ENCODE peak calls at places on chromosomes 4 and X, in seven cellular contexts. I is neural progenitor cell, Q is fibroblast of lung, S is HCT116, C is GM23338, Y is GM23248, R is hepatocyte. G is an unnamed sample.
A peak's percentile ranks its signal among the peaks of the same experiment; 100 is the strongest.

GRCh38 chr4:2354127-2354526 is 64.3 kb downstream of the ZFYVE28 start:
- DNase-seq in Q (no peak), R (no peak), C (peak; percentile 67), I (peak; percentile 59), Y (peak; percentile 13), S (no peak), G (peak; percentile 62)

GRCh38 chr4:174946246-174946645 is 28.1 kb downstream of the ADAM29 start:
- DNase-seq in C (no peak), R (no peak), Q (no peak), S (no peak), Y (no peak), I (no peak), G (no peak)

GRCh38 chr4:61079976-61080375 is 120.2 kb upstream of the ADGRL3 start:
- DNase-seq in Y (no peak), C (no peak), I (no peak), Q (peak; percentile 24), S (no peak), R (no peak), G (no peak)

GRCh38 chrX:20906571-20906970 is 467.6 kb upstream of the CNKSR2 start:
- DNase-seq in C (no peak), R (no peak), S (no peak), Q (peak; percentile 1), I (no peak), Y (peak; percentile 87), G (no peak)

GRCh38 chrX:134803551-134804183 is 145.4 kb upstream of the PLAC1 start:
- DNase-seq in R (no peak), C (peak; percentile 48), Y (no peak), S (no peak), Q (no peak), I (no peak), G (no peak)

GRCh38 chr4:140463610-140464009 is 34.5 kb downstream of the MGAT4D start:
- DNase-seq in Q (no peak), S (no peak), I (no peak), R (no peak), C (no peak), Y (no peak), G (no peak)

GRCh38 chrX:137549846-137550534 is 15.9 kb upstream of the ZIC3 start:
- DNase-seq in R (no peak), S (no peak), Q (no peak), I (peak; percentile 77), C (peak; percentile 66), Y (no peak), G (no peak)

GRCh38 chr4:147768113-147768512 is 36.2 kb downstream of the ARHGAP10 start:
- DNase-seq in R (peak; percentile 71), C (no peak), S (no peak), I (no peak), Q (peak; percentile 94), Y (peak; percentile 81), G (no peak)

GRCh38 chrX:30521440-30522182 is 56.0 kb downstream of the TASL start:
- DNase-seq in S (no peak), C (no peak), Q (peak; percentile 44), I (peak; percentile 25), Y (peak; percentile 85), R (no peak), G (no peak)

GRCh38 chr4:71941001-71941400 is 90.8 kb upstream of the NPFFR2 start:
- DNase-seq in C (peak; percentile 76), R (peak; percentile 52), Y (peak; percentile 51), S (peak; percentile 1), Q (peak; percentile 19), I (peak; percentile 69), G (no peak)

GRCh38 chr4:53527930-53528329 is 63.4 kb downstream of the LNX1 start:
- DNase-seq in C (no peak), R (no peak), Q (no peak), S (no peak), Y (no peak), I (no peak), G (no peak)

GRCh38 chr4:7988437-7988836 is 48.8 kb upstream of the AFAP1 start:
- DNase-seq in R (no peak), S (no peak), Y (peak; percentile 91), C (no peak), Q (peak; percentile 63), I (no peak), G (no peak)

GRCh38 chrX:129035180-129035579 is 488.1 kb downstream of the SMARCA1 start:
- DNase-seq in Y (no peak), C (no peak), S (no peak), R (no peak), Q (no peak), I (no peak), G (no peak)

GRCh38 chr4:137376312-137376711 is 156.0 kb downstream of the PCDH18 start:
- DNase-seq in S (no peak), I (no peak), Y (no peak), R (no peak), Q (no peak), C (no peak), G (no peak)

GRCh38 chr4:52202251-52202779 is 151.2 kb downstream of the SPATA18 start:
- DNase-seq in C (peak; percentile 6), R (no peak), S (no peak), Q (no peak), I (peak; percentile 21), Y (no peak), G (no peak)

GRCh38 chrX:1578511-1579173 is 12.8 kb upstream of the AKAP17A start:
- DNase-seq in I (no peak), R (no peak), Y (no peak), Q (no peak), S (no peak), C (no peak), G (no peak)

GRCh38 chrX:108641589-108642272 is 94.6 kb downstream of the IRS4 start:
- DNase-seq in Y (no peak), I (no peak), S (no peak), Q (no peak), R (no peak), C (no peak), G (no peak)

GRCh38 chrX:12877386-12877785 is 10.5 kb downstream of the TLR7 start:
- DNase-seq in Y (no peak), Q (no peak), R (no peak), S (no peak), C (no peak), I (no peak), G (no peak)

GRCh38 chr4:110518889-110519490 is 43.0 kb downstream of the ENPEP start:
- DNase-seq in S (no peak), R (peak; percentile 41), Q (peak; percentile 5), I (peak; percentile 38), C (peak; percentile 62), Y (peak; percentile 57), G (no peak)

GRCh38 chr4:52709155-52709554 is 42.1 kb downstream of the ERVMER34-1 start:
- DNase-seq in I (no peak), Y (no peak), C (no peak), R (no peak), S (no peak), Q (no peak), G (no peak)

DNA sequence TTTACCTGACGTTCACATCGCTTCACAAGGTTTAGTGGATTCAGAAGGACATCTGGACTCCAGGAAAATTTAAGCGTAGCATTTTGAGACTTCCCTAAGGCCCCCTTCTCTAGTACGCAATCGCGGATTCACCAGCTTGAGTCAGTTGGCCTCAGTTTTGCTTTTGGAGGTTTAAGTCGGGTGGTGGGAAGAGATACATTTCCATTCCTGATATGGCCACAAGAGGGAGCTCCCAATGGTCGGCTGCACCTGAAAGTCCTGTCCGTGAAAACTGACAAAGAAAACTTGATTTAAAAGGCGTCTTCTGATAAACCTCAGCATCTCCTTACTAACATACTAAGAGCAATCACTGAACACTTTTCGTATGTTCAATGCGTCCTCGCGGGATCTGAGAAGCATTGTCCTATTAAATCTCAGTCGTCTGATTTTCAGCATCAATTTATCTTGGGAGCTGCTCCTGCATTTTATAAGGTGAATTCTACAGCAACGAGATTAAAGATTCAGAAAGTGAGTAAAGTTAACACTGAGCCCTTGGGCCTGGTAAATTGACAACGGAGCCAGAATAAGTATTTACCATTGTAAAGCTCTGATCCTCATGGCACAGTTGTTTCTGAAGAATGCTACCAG is 50.6 kb downstream of the LGI2 start:
- DNase-seq in R (peak; percentile 79), I (peak; percentile 71), Y (peak; percentile 91), S (peak; percentile 61), C (peak; percentile 82), Q (peak; percentile 59), G (peak; percentile 59)
- H3K4me3 ChIP-seq in R (no peak overlapping the region), I (no peak overlapping the region), Y (peak overlapping the region; percentile 66), S (no peak overlapping the region), C (no peak overlapping the region), Q (no peak overlapping the region), G (no peak overlapping the region)

DNA sequence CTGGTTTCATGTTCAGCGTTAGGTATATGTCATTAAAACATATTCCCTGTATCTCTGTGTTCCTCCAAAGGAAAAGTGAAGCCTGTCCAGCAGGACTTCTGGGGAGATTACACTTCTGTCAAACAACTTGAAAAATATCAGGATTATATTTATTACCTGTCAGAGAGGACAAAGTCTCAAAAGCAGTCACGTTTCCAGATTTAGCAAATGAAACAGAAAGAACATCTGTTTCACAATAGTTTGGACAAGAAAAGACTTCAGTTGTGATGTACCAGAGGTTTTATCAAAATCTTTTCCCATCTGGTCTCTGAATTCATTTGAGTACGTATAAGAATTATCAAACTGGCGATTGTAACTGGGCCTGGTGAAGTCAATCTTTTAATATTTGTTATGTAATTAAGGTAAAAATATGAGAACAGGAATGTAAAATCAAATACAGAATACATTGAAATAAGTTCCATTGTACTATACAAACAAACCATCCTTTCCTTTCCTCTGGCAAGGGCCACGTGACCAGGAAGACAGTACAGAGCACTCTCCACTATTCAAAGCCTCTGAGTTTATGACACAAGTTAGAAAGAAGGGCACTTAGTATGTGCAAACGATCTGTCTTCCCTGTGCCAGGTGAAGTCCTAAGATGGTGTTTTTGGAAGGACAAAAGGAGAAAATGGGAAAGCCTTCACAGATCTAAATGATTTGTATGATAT is 3.2 kb downstream of the CASP3 start:
- DNase-seq in I (no peak), R (no peak), C (no peak), Y (no peak), S (no peak), Q (no peak), G (no peak)
- H3K4me1 ChIP-seq in I (peaks cover 29% of the 10 kb centered on the region), R (peaks cover 26% of the 10 kb centered on the region), C (peaks cover 53% of the 10 kb centered on the region), Y (peaks cover 32% of the 10 kb centered on the region), S (peaks cover 14% of the 10 kb centered on the region), Q (peaks cover 11% of the 10 kb centered on the region), G (no peaks in the 10 kb centered on the region)

DNA sequence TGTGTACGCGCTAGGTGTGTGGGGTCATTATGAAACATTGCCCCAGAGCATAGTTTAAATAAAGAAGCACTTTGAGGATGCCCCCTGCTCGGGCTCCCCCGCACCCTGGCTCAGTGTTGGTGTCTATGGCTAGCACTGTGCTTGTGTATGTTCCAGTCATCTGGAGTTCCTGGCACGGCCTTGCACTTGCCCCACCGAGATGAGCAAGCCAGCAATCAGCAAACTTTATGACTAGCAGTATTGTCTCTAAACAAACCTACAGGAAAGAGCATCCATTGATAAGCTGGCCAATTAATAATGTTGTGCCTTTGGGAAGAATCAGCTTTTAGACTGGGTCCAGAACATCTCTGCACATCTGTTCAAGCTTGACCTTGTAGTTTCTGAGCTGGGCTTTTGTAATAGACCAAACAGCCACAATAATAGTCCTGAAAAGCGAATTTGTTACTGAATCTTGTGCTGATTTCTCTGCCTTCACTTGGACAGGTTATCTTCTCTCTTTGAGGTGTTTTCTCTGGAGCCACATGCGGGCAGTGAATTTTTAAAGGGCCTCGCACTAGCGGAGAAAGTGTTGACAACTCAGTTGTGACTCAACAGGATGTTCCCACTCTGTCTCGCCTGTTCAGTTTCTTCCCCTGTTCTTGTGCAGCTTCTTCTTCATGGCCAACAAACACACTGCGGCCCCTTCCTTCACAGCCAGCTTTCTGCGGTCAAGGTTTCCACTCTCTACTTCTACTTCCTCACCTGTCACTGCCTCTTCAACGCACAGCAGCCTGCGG is 895 bp upstream of the SHROOM4 start:
- DNase-seq in R (peak; percentile 13), S (no peak), Q (peak; percentile 55), Y (peak; percentile 52), I (no peak), C (no peak), G (peak; percentile 68)
- H3K27ac ChIP-seq in R (peak overlapping the region; percentile 95), S (no peak overlapping the region), Q (peak overlapping the region; percentile 51), Y (peak overlapping the region; percentile 51), I (no peak overlapping the region), C (peak overlapping the region; percentile 66), G (no peak overlapping the region)

GRCh38 chr4:38832624-38833528 is 23.7 kb downstream of the TLR6 start:
- DNase-seq in I (no peak), S (no peak), C (peak; percentile 38), Y (no peak), R (no peak), Q (no peak), G (no peak)
- H3K4me3 ChIP-seq in I (no peak overlapping the region), S (no peak overlapping the region), C (no peak overlapping the region), Y (no peak overlapping the region), R (no peak overlapping the region), Q (no peak overlapping the region), G (no peak overlapping the region)

G was measured in aorta.